ENCODE peak calls at places on chromosomes 7 and 10, in ten cellular contexts. N is choroid plexus epithelial cell; J is NCI-H2029 treated with DMSO at 0.1 percent for 48 hours; Q is left cardiac atrium; U is AG08396; C is amniotic epithelial cell; W is mesenteric fat pad; K is stimulated activated CD4-positive, alpha-beta T cell treated with anti-CD3 and anti-CD28 coated beads, Interleukin-1b, Interleukin-23, amount 100 ng/mL, for 4 hours; X is cardiac fibroblast; T is body of pancreas. B is an unnamed sample.

GRCh38 chr7:50092579-50093411 is at the start of gene ZPBP:
- DNase-seq in N (peak; percentile 55), K (peak; percentile 43), T (peak; percentile 43), J (peak; percentile 30), U (peak; percentile 30), X (peak; percentile 40), C (peak; percentile 11), W (no peak), Q (peak; percentile 22), B (no peak)

GRCh38 chr10:12237265-12238220 is 41.6 kb downstream of the CDC123 start:
- DNase-seq in Q (no peak), T (no peak), N (no peak), J (no peak), U (no peak), K (no peak), W (no peak), X (no peak), C (no peak), B (no peak)

GRCh38 chr7:94335586-94335985 is 59.1 kb upstream of the COL1A2 start:
- DNase-seq in U (no peak), J (no peak), T (no peak), X (no peak), N (peak; percentile 38), K (no peak), Q (no peak), C (peak; percentile 29), W (no peak), B (no peak)

GRCh38 chr7:20116869-20117268 is 100.3 kb downstream of the MACC1 start:
- DNase-seq in K (no peak), T (no peak), C (no peak), N (no peak), X (no peak), U (no peak), W (no peak), J (no peak), Q (no peak), B (no peak)

GRCh38 chr10:6713716-6714115 is 133.6 kb upstream of the PRKCQ start:
- DNase-seq in T (no peak), Q (no peak), J (no peak), C (peak; percentile 47), X (peak; percentile 19), N (no peak), U (no peak), K (no peak), W (no peak), B (no peak)

GRCh38 chr10:92695679-92696605 is 6.2 kb downstream of the HHEX start:
- DNase-seq in T (peak; percentile 48), J (no peak), W (no peak), Q (no peak), K (no peak), N (peak; percentile 64), U (peak; percentile 86), C (peak; percentile 59), X (peak; percentile 55), B (no peak)

GRCh38 chr10:101053516-101053915 is 8.3 kb upstream of the KAZALD1 start:
- DNase-seq in C (no peak), U (peak; percentile 47), K (no peak), N (no peak), Q (no peak), J (no peak), W (no peak), X (peak; percentile 36), T (no peak), B (no peak)

GRCh38 chr7:1569440-1569832 is 396 bp downstream of the PSMG3 start:
- DNase-seq in N (no peak), K (no peak), C (no peak), X (no peak), J (no peak), Q (no peak), U (no peak), W (no peak), T (no peak), B (no peak)

GRCh38 chr7:1811850-1812692 is 142.0 kb downstream of the ELFN1 start:
- DNase-seq in T (peak; percentile 22), X (no peak), K (no peak), C (no peak), Q (no peak), W (peak; percentile 85), N (no peak), J (no peak), U (peak; percentile 41), B (no peak)

GRCh38 chr10:86959737-86960002 is 1.3 kb downstream of the SNCG start:
- DNase-seq in Q (no peak), T (no peak), N (no peak), U (no peak), K (no peak), X (no peak), J (no peak), W (no peak), C (no peak), B (no peak)

GRCh38 chr7:153022796-153023592 is 263.4 kb downstream of the ACTR3B start:
- DNase-seq in N (no peak), C (no peak), K (no peak), W (no peak), U (no peak), T (no peak), X (no peak), J (no peak), Q (no peak), B (no peak)

GRCh38 chr10:115051216-115051615 is 41.9 kb upstream of the ATRNL1 start:
- DNase-seq in C (no peak), K (no peak), W (no peak), U (no peak), X (no peak), Q (no peak), N (peak; percentile 30), T (no peak), J (no peak), B (no peak)

GRCh38 chr7:141354251-141354650 is 197.0 kb upstream of the AGK start:
- DNase-seq in X (peak; percentile 73), U (no peak), T (no peak), N (peak; percentile 72), J (no peak), W (no peak), Q (no peak), C (peak; percentile 6), K (no peak), B (no peak)

GRCh38 chr10:59905066-59905734 is 1.2 kb downstream of the CCDC6 start:
- DNase-seq in W (no peak), T (peak; percentile 46), K (peak; percentile 7), N (no peak), J (no peak), Q (peak; percentile 58), C (peak; percentile 44), X (peak; percentile 27), U (peak; percentile 17), B (peak; percentile 52)

GRCh38 chr7:144854839-144855424 is 19.1 kb upstream of the TPK1 start:
- DNase-seq in X (peak; percentile 57), U (no peak), J (peak; percentile 11), K (no peak), Q (no peak), T (no peak), N (peak; percentile 54), C (peak; percentile 16), W (no peak), B (no peak)